ENCODE peak calls at places on chromosomes 6 and 20, in seven cellular contexts. U, K, I, Q, V, C and X are unnamed samples.

GRCh38 chr20:59184880-59185447 is 21.3 kb downstream of the ZNF831 start:
- DNase-seq in U (no peak), K (no peak), I (no peak), Q (no peak), V (no peak), C (no peak), X (no peak)

GRCh38 chr6:142671791-142672190 is 273.2 kb downstream of the HIVEP2 start:
- DNase-seq in U (no peak), K (no peak), I (no peak), Q (no peak), V (no peak), C (no peak), X (no peak)

GRCh38 chr6:14235653-14236356 is 118.2 kb downstream of the CD83 start:
- DNase-seq in U (no peak), K (no peak), I (no peak), Q (no peak), V (no peak), C (no peak), X (no peak)

GRCh38 chr20:20277772-20278382 is 90.0 kb upstream of the INSM1 start:
- DNase-seq in U (no peak), K (no peak), I (no peak), Q (no peak), V (no peak), C (peak), X (no peak)

GRCh38 chr6:83462524-83462923 is 31.7 kb upstream of the ME1 start:
- DNase-seq in U (no peak), K (no peak), I (no peak), Q (no peak), V (no peak), C (no peak), X (no peak)

GRCh38 chr6:5995705-5996686 is 10.7 kb downstream of the NRN1 start:
- DNase-seq in U (no peak), K (no peak), I (no peak), Q (no peak), V (peak), C (peak), X (no peak)

GRCh38 chr20:63472159-63472811 is at the start of gene KCNQ2:
- DNase-seq in U (no peak), K (no peak), I (no peak), Q (no peak), V (no peak), C (no peak), X (no peak)

GRCh38 chr20:40600441-40601235 is 88.4 kb downstream of the MAFB start:
- DNase-seq in U (no peak), K (no peak), I (no peak), Q (no peak), V (no peak), C (no peak), X (no peak)

GRCh38 chr20:15475483-15475882 is 1097.8 kb downstream of the KIF16B start:
- DNase-seq in U (no peak), K (no peak), I (no peak), Q (no peak), V (no peak), C (peak), X (no peak)

GRCh38 chr6:149431905-149432775 is 32.1 kb downstream of the SUMO4 start:
- DNase-seq in U (peak), K (peak), I (peak), Q (peak), V (peak), C (peak), X (peak)

GRCh38 chr20:31594558-31595379 is 10.3 kb upstream of the ID1 start:
- DNase-seq in U (no peak), K (no peak), I (no peak), Q (no peak), V (no peak), C (peak), X (no peak)